ENCODE peak calls at places on chromosomes 6 and 20, in eight cellular contexts. F, V, W, T, O, R, U and C are unnamed samples.
A peak's percentile ranks its signal among the peaks of the same experiment; 100 is the strongest.

GRCh38 chr20:14915356-14915755 is 577.9 kb upstream of the FLRT3 start:
- DNase-seq in F (no peak), V (no peak), W (no peak), T (no peak), O (no peak), R (no peak), U (no peak), C (no peak)

GRCh38 chr20:49405696-49406095 is 76.8 kb downstream of the KCNB1 start:
- DNase-seq in F (no peak), V (no peak), W (no peak), T (no peak), O (no peak), R (no peak), U (no peak), C (no peak)

GRCh38 chr20:33663161-33664084 is 1.3 kb downstream of the C20orf144 start:
- DNase-seq in F (peak; percentile 80), V (peak; percentile 94), W (no peak), T (peak; percentile 99), O (peak; percentile 92), R (peak; percentile 91), U (peak; percentile 83), C (no peak)

GRCh38 chr6:116847234-116847633 is 18.4 kb upstream of the GPRC6A start:
- DNase-seq in F (no peak), V (no peak), W (no peak), T (no peak), O (no peak), R (peak; percentile 30), U (no peak), C (no peak)

GRCh38 chr6:109869398-109870165 is 108.5 kb upstream of the GPR6 start:
- DNase-seq in F (peak; percentile 76), V (no peak), W (no peak), T (no peak), O (no peak), R (no peak), U (no peak), C (no peak)

GRCh38 chr6:118554698-118555097 is 6.6 kb downstream of the PLN start:
- DNase-seq in F (no peak), V (no peak), W (no peak), T (no peak), O (no peak), R (no peak), U (no peak), C (no peak)

GRCh38 chr6:28141500-28142329 is at the start of gene ZKSCAN8:
- DNase-seq in F (peak; percentile 73), V (peak; percentile 86), W (peak; percentile 62), T (peak; percentile 93), O (peak; percentile 86), R (peak; percentile 96), U (peak; percentile 78), C (peak; percentile 44)

GRCh38 chr20:11982289-11982957 is 64.7 kb downstream of the BTBD3 start:
- DNase-seq in F (no peak), V (no peak), W (no peak), T (no peak), O (no peak), R (no peak), U (no peak), C (no peak)

GRCh38 chr20:61320617-61321200 is 68.6 kb downstream of the CDH4 start:
- DNase-seq in F (no peak), V (no peak), W (no peak), T (peak; percentile 56), O (no peak), R (no peak), U (no peak), C (no peak)

GRCh38 chr20:35757098-35757705 is 14.6 kb upstream of the PHF20 start:
- DNase-seq in F (no peak), V (no peak), W (no peak), T (peak; percentile 18), O (no peak), R (no peak), U (no peak), C (no peak)

GRCh38 chr6:150354754-150355571 is 13.8 kb upstream of the IYD start:
- DNase-seq in F (no peak), V (no peak), W (no peak), T (no peak), O (no peak), R (no peak), U (no peak), C (no peak)

GRCh38 chr6:84065718-84066290 is 32.2 kb downstream of the MRAP2 start:
- DNase-seq in F (no peak), V (no peak), W (no peak), T (no peak), O (no peak), R (no peak), U (no peak), C (no peak)

DNA sequence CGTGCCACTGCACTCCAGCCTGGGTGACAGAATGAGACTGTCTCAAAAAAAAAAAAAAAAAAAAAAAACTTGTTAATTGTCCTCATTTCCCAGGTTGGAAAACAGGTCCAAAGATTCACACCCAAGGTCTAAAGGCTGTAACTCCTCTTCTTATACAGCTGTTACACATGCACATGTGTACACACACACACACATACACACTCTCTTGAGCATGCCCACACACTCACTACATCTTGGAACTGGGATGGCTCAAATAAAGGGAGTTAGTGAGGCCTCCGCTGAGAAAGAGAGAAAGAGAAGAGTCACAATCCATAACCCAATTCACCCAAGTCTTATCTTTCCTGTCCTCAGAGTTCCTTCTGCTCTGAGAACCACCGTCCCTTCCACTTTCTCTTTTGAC is 3.0 kb upstream of the HLA-DMB start:
- DNase-seq in F (no peak), V (no peak), W (no peak), T (no peak), O (no peak), R (no peak), U (no peak), C (no peak)
- H3K4me3 ChIP-seq in F (no peak overlapping the region), V (no peak overlapping the region), W (no peak overlapping the region), T (no peak overlapping the region), O (no peak overlapping the region), R (peak overlapping the region; percentile 91), U (peak overlapping the region; percentile 19), C (no peak overlapping the region)

DNA sequence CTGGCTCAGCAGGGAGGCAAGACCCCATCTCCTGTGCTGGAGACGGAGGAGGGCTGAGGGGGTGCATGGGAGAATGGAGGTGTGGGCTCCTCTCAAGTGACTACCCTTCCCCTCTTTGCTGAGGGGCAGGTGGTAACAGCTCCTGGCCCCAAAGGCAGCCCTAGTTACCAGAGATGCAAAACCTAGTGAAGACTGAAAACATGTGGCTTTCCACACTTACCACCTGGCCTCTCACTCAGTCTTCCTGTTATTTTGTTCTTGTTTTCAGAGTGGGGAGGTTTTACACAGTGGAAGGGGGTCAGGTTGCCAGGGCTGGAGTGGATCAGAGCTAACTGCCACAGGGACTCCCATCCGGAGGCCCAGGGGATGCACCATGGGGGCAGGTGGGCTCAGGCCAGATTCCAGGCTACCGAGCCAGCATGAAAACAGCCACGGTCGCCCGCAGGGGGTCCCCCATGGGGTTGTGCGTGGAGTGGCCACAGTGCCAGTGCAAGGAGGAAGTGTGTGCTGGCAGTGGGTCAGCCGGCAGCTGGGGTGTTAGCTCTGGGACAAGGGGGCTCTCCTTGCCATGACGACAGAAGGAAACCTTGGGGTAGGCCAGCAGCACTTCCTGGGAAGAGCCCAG is 21.1 kb downstream of the MYT1 start:
- DNase-seq in F (no peak), V (peak; percentile 37), W (no peak), T (no peak), O (no peak), R (no peak), U (no peak), C (no peak)
- H3K27ac ChIP-seq in F (no peak overlapping the region), V (no peak overlapping the region), W (no peak overlapping the region), T (no peak overlapping the region), O (no peak overlapping the region), R (no peak overlapping the region), U (no peak overlapping the region), C (no peak overlapping the region)

GRCh38 chr6:108566406-108566805 is 5.7 kb downstream of the FOXO3 start:
- DNase-seq in F (no peak), V (no peak), W (no peak), T (no peak), O (no peak), R (no peak), U (no peak), C (no peak)
- H3K4me1 ChIP-seq in F (peaks cover 8% of the 10 kb centered on the region), V (peaks cover 75% of the 10 kb centered on the region), W (no peaks in the 10 kb centered on the region), T (peaks cover 99% of the 10 kb centered on the region), O (peaks cover 64% of the 10 kb centered on the region), R (peaks cover 37% of the 10 kb centered on the region), U (peaks cover 44% of the 10 kb centered on the region), C (peaks cover 36% of the 10 kb centered on the region)

DNA sequence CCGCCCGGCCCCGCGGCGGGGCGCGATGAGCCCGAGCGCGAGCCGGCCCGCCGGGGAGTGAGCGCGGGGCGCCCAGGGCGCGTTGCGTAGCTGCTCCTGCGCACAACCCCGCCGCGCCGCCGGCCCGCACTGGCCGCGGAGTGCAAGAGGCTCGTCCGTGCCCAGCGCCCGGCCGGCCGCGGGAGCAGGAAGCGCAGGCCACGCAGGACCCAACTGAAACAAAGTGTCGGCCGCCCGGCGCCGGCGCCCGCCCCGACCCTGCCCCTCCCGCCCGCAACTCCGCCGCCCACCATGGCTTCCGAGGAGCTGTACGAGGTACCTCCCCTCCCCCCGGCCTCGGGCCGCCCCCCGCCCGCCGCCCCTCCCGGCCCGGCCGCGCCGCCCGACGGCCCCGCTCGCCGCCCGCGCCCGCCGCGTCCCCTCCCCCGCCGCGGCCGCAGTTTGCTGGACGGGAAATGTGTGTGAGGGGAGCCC is 326 bp downstream of the CDYL start:
- DNase-seq in F (no peak), V (peak; percentile 77), W (no peak), T (no peak), O (no peak), R (peak; percentile 66), U (peak; percentile 40), C (no peak)
- H3K4me3 ChIP-seq in F (peak overlapping the region; percentile 69), V (peak overlapping the region; percentile 69), W (peak overlapping the region; percentile 57), T (peak overlapping the region; percentile 49), O (peak overlapping the region; percentile 71), R (peak overlapping the region; percentile 74), U (no peak overlapping the region), C (peak overlapping the region; percentile 78)

DNA sequence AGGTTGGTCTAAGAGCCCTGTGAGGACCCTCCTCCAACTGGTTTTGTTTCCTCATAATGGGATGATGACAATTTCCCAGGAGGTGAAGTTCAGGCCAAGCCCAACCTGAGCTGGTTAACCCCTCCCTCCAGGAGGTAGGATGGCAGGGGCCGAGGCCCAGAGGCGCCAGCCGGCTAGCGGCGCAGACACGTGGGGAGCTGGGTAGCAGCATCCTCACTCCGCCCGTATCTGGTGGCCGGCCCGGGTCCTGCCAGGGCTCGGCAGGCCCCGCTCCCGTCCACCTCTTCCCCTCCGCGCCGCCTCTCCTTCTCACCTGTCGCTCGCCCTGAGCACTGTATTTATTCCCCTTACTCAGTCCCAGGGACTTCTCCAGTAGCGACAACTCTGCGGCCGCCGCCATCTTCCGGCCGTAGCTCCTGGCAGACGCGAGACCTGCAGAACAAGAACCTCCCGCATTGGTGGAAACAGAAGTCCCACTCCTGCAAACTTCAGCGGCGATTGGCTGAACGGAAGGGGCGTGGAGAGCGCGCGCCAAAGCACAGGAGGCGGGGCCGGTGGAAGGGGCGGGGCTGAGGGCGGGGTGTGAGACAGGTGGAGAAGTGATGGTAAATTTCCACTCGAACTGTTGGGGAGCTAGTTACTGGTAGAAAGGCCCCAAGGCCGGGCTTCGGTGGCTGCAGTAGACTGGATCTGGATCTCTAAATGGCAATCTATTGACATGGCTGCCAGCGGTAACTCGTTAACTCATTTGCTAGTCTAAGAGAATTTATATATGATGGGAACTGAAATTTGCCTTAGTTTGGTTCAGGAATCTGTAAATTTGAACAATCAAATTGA is at the start of gene EEF1E1:
- DNase-seq in F (peak; percentile 94), V (peak; percentile 97), W (peak; percentile 94), T (peak; percentile 98), O (peak; percentile 95), R (peak; percentile 97), U (peak; percentile 97), C (peak; percentile 82)
- H3K27ac ChIP-seq in F (peak within 1 kb of the TSS; percentile 28), V (peak within 1 kb of the TSS; percentile 73), W (no peak within 1 kb of the TSS), T (peak within 1 kb of the TSS; percentile 81), O (peak within 1 kb of the TSS; percentile 80), R (peak within 1 kb of the TSS; percentile 47), U (peak within 1 kb of the TSS; percentile 79), C (peak within 1 kb of the TSS; percentile 77)

GRCh38 chr20:53944796-53945195 is 125.6 kb downstream of the BCAS1 start:
- DNase-seq in F (no peak), V (no peak), W (no peak), T (no peak), O (no peak), R (no peak), U (no peak), C (no peak)
- H3K4me1 ChIP-seq in F (peaks cover 7% of the 10 kb centered on the region), V (peaks cover 39% of the 10 kb centered on the region), W (no peaks in the 10 kb centered on the region), T (peaks cover 56% of the 10 kb centered on the region), O (peaks cover 3% of the 10 kb centered on the region), R (peaks cover 46% of the 10 kb centered on the region), U (peaks cover 32% of the 10 kb centered on the region), C (peaks cover 14% of the 10 kb centered on the region)